ENCODE peak calls at places on chromosomes 3 and 15, in ten cellular contexts. One of them, this sample, is unnamed.

GRCh38 chr15:50241684-50242450 is 23.7 kb downstream of the HDC start:
- DNase-seq in CD8-positive, alpha-beta T cell: no peak
- DNase-seq in choroid plexus epithelial cell: peak
- DNase-seq in AG10803: peak
- DNase-seq in GM12865: no peak
- DNase-seq in nephron progenitor cell: no peak
- DNase-seq in upper lobe of left lung: no peak
- DNase-seq in fibroblast of villous mesenchyme: peak
- DNase-seq in neural progenitor cell: no peak
- DNase-seq in lung: no peak
- DNase-seq in this sample: no peak

GRCh38 chr3:113626513-113627371 is 69.7 kb downstream of the USF3 start:
- DNase-seq in CD8-positive, alpha-beta T cell: no peak
- DNase-seq in choroid plexus epithelial cell: peak
- DNase-seq in AG10803: peak
- DNase-seq in GM12865: peak
- DNase-seq in nephron progenitor cell: peak
- DNase-seq in upper lobe of left lung: no peak
- DNase-seq in fibroblast of villous mesenchyme: peak
- DNase-seq in neural progenitor cell: peak
- DNase-seq in lung: peak
- DNase-seq in this sample: peak

GRCh38 chr15:42385206-42385979 is 26.1 kb downstream of the CAPN3 start:
- DNase-seq in CD8-positive, alpha-beta T cell: no peak
- DNase-seq in choroid plexus epithelial cell: peak
- DNase-seq in AG10803: peak
- DNase-seq in GM12865: peak
- DNase-seq in nephron progenitor cell: peak
- DNase-seq in upper lobe of left lung: no peak
- DNase-seq in fibroblast of villous mesenchyme: peak
- DNase-seq in neural progenitor cell: peak
- DNase-seq in lung: no peak
- DNase-seq in this sample: peak

GRCh38 chr3:16302082-16302631 is 37.1 kb downstream of the OXNAD1 start:
- DNase-seq in CD8-positive, alpha-beta T cell: no peak
- DNase-seq in choroid plexus epithelial cell: no peak
- DNase-seq in AG10803: no peak
- DNase-seq in GM12865: no peak
- DNase-seq in nephron progenitor cell: no peak
- DNase-seq in upper lobe of left lung: no peak
- DNase-seq in fibroblast of villous mesenchyme: no peak
- DNase-seq in neural progenitor cell: peak
- DNase-seq in lung: no peak
- DNase-seq in this sample: no peak

GRCh38 chr3:66253790-66254620 is 33.2 kb downstream of the SLC25A26 start:
- DNase-seq in CD8-positive, alpha-beta T cell: no peak
- DNase-seq in choroid plexus epithelial cell: peak
- DNase-seq in AG10803: peak
- DNase-seq in GM12865: peak
- DNase-seq in nephron progenitor cell: no peak
- DNase-seq in upper lobe of left lung: no peak
- DNase-seq in fibroblast of villous mesenchyme: peak
- DNase-seq in neural progenitor cell: peak
- DNase-seq in lung: no peak
- DNase-seq in this sample: no peak

GRCh38 chr3:123383101-123384053 is 65.5 kb downstream of the ADCY5 start:
- DNase-seq in CD8-positive, alpha-beta T cell: no peak
- DNase-seq in choroid plexus epithelial cell: no peak
- DNase-seq in AG10803: peak
- DNase-seq in GM12865: no peak
- DNase-seq in nephron progenitor cell: peak
- DNase-seq in upper lobe of left lung: no peak
- DNase-seq in fibroblast of villous mesenchyme: no peak
- DNase-seq in neural progenitor cell: peak
- DNase-seq in lung: no peak
- DNase-seq in this sample: no peak

GRCh38 chr15:23877502-23878412 is 190.7 kb upstream of the NDN start:
- DNase-seq in CD8-positive, alpha-beta T cell: no peak
- DNase-seq in choroid plexus epithelial cell: no peak
- DNase-seq in AG10803: peak
- DNase-seq in GM12865: peak
- DNase-seq in nephron progenitor cell: peak
- DNase-seq in upper lobe of left lung: peak
- DNase-seq in fibroblast of villous mesenchyme: no peak
- DNase-seq in neural progenitor cell: peak
- DNase-seq in lung: peak
- DNase-seq in this sample: peak

GRCh38 chr3:170690133-170690981 is 104.5 kb upstream of the SLC7A14 start:
- DNase-seq in CD8-positive, alpha-beta T cell: peak
- DNase-seq in choroid plexus epithelial cell: peak
- DNase-seq in AG10803: peak
- DNase-seq in GM12865: peak
- DNase-seq in nephron progenitor cell: peak
- DNase-seq in upper lobe of left lung: peak
- DNase-seq in fibroblast of villous mesenchyme: peak
- DNase-seq in neural progenitor cell: peak
- DNase-seq in lung: peak
- DNase-seq in this sample: peak

GRCh38 chr3:116299646-116300081 is 145.6 kb downstream of the LSAMP start:
- DNase-seq in CD8-positive, alpha-beta T cell: no peak
- DNase-seq in choroid plexus epithelial cell: peak
- DNase-seq in AG10803: no peak
- DNase-seq in GM12865: peak
- DNase-seq in nephron progenitor cell: no peak
- DNase-seq in upper lobe of left lung: no peak
- DNase-seq in fibroblast of villous mesenchyme: no peak
- DNase-seq in neural progenitor cell: no peak
- DNase-seq in lung: no peak
- DNase-seq in this sample: no peak

GRCh38 chr3:142239421-142239820 is 14.0 kb upstream of the GK5 start:
- DNase-seq in CD8-positive, alpha-beta T cell: no peak
- DNase-seq in choroid plexus epithelial cell: peak
- DNase-seq in AG10803: peak
- DNase-seq in GM12865: no peak
- DNase-seq in nephron progenitor cell: no peak
- DNase-seq in upper lobe of left lung: no peak
- DNase-seq in fibroblast of villous mesenchyme: peak
- DNase-seq in neural progenitor cell: peak
- DNase-seq in lung: no peak
- DNase-seq in this sample: no peak

GRCh38 chr3:172057059-172057458 is 17.7 kb downstream of the FNDC3B start:
- DNase-seq in CD8-positive, alpha-beta T cell: no peak
- DNase-seq in choroid plexus epithelial cell: no peak
- DNase-seq in AG10803: no peak
- DNase-seq in GM12865: no peak
- DNase-seq in nephron progenitor cell: no peak
- DNase-seq in upper lobe of left lung: no peak
- DNase-seq in fibroblast of villous mesenchyme: peak
- DNase-seq in neural progenitor cell: peak
- DNase-seq in lung: no peak
- DNase-seq in this sample: no peak

GRCh38 chr3:36380171-36381031 is at the start of gene STAC:
- DNase-seq in CD8-positive, alpha-beta T cell: no peak
- DNase-seq in choroid plexus epithelial cell: no peak
- DNase-seq in AG10803: peak
- DNase-seq in GM12865: no peak
- DNase-seq in nephron progenitor cell: peak
- DNase-seq in upper lobe of left lung: peak
- DNase-seq in fibroblast of villous mesenchyme: no peak
- DNase-seq in neural progenitor cell: peak
- DNase-seq in lung: peak
- DNase-seq in this sample: peak

GRCh38 chr15:31217067-31217466 is 109.6 kb upstream of the KLF13 start:
- DNase-seq in CD8-positive, alpha-beta T cell: no peak
- DNase-seq in choroid plexus epithelial cell: no peak
- DNase-seq in AG10803: no peak
- DNase-seq in GM12865: no peak
- DNase-seq in nephron progenitor cell: no peak
- DNase-seq in upper lobe of left lung: no peak
- DNase-seq in fibroblast of villous mesenchyme: no peak
- DNase-seq in neural progenitor cell: no peak
- DNase-seq in lung: no peak
- DNase-seq in this sample: no peak

GRCh38 chr15:31214864-31215489 is 111.7 kb upstream of the KLF13 start:
- DNase-seq in CD8-positive, alpha-beta T cell: no peak
- DNase-seq in choroid plexus epithelial cell: peak
- DNase-seq in AG10803: peak
- DNase-seq in GM12865: no peak
- DNase-seq in nephron progenitor cell: no peak
- DNase-seq in upper lobe of left lung: peak
- DNase-seq in fibroblast of villous mesenchyme: peak
- DNase-seq in neural progenitor cell: no peak
- DNase-seq in lung: peak
- DNase-seq in this sample: no peak

GRCh38 chr15:31214158-31214863 is 112.3 kb upstream of the KLF13 start:
- DNase-seq in CD8-positive, alpha-beta T cell: no peak
- DNase-seq in choroid plexus epithelial cell: no peak
- DNase-seq in AG10803: no peak
- DNase-seq in GM12865: no peak
- DNase-seq in nephron progenitor cell: no peak
- DNase-seq in upper lobe of left lung: no peak
- DNase-seq in fibroblast of villous mesenchyme: no peak
- DNase-seq in neural progenitor cell: no peak
- DNase-seq in lung: no peak
- DNase-seq in this sample: no peak

GRCh38 chr15:31216210-31216911 is 110.3 kb upstream of the KLF13 start:
- DNase-seq in CD8-positive, alpha-beta T cell: peak
- DNase-seq in choroid plexus epithelial cell: peak
- DNase-seq in AG10803: peak
- DNase-seq in GM12865: peak
- DNase-seq in nephron progenitor cell: peak
- DNase-seq in upper lobe of left lung: peak
- DNase-seq in fibroblast of villous mesenchyme: peak
- DNase-seq in neural progenitor cell: peak
- DNase-seq in lung: peak
- DNase-seq in this sample: peak

GRCh38 chr15:31215490-31216209 is 111.0 kb upstream of the KLF13 start:
- DNase-seq in CD8-positive, alpha-beta T cell: peak
- DNase-seq in choroid plexus epithelial cell: peak
- DNase-seq in AG10803: peak
- DNase-seq in GM12865: peak
- DNase-seq in nephron progenitor cell: peak
- DNase-seq in upper lobe of left lung: peak
- DNase-seq in fibroblast of villous mesenchyme: peak
- DNase-seq in neural progenitor cell: peak
- DNase-seq in lung: peak
- DNase-seq in this sample: peak
- TF ChIP-seq CTCF in CD8-positive, alpha-beta T cell: peak
- TF ChIP-seq CTCF in choroid plexus epithelial cell: peak
- TF ChIP-seq CTCF in AG10803: peak
- TF ChIP-seq CTCF in GM12865: peak
- TF ChIP-seq CTCF in nephron progenitor cell: peak
- TF ChIP-seq CTCF in upper lobe of left lung: peak
- TF ChIP-seq CTCF in fibroblast of villous mesenchyme: peak
- TF ChIP-seq CTCF in neural progenitor cell: peak
- TF ChIP-seq CTCF in lung: peak
- TF ChIP-seq CTCF in this sample: peak

GRCh38 chr3:117526485-117527079 is 817.0 kb downstream of the TUSC7 start:
- DNase-seq in CD8-positive, alpha-beta T cell: no peak
- DNase-seq in choroid plexus epithelial cell: peak
- DNase-seq in AG10803: peak
- DNase-seq in GM12865: peak
- DNase-seq in nephron progenitor cell: no peak
- DNase-seq in upper lobe of left lung: no peak
- DNase-seq in fibroblast of villous mesenchyme: peak
- DNase-seq in neural progenitor cell: peak
- DNase-seq in lung: peak
- DNase-seq in this sample: peak
- TF ChIP-seq CTCF in CD8-positive, alpha-beta T cell: no peak
- TF ChIP-seq CTCF in choroid plexus epithelial cell: peak
- TF ChIP-seq CTCF in AG10803: peak
- TF ChIP-seq CTCF in GM12865: peak
- TF ChIP-seq CTCF in nephron progenitor cell: peak
- TF ChIP-seq CTCF in upper lobe of left lung: peak
- TF ChIP-seq CTCF in fibroblast of villous mesenchyme: peak
- TF ChIP-seq CTCF in neural progenitor cell: peak
- TF ChIP-seq CTCF in lung: peak
- TF ChIP-seq CTCF in this sample: peak

GRCh38 chr3:162489853-162490252 is 993.2 kb downstream of the OTOL1 start:
- DNase-seq in CD8-positive, alpha-beta T cell: no peak
- DNase-seq in choroid plexus epithelial cell: no peak
- DNase-seq in AG10803: peak
- DNase-seq in GM12865: no peak
- DNase-seq in nephron progenitor cell: no peak
- DNase-seq in upper lobe of left lung: no peak
- DNase-seq in fibroblast of villous mesenchyme: peak
- DNase-seq in neural progenitor cell: peak
- DNase-seq in lung: no peak
- DNase-seq in this sample: no peak
- TF ChIP-seq CTCF in CD8-positive, alpha-beta T cell: no peak
- TF ChIP-seq CTCF in choroid plexus epithelial cell: no peak
- TF ChIP-seq CTCF in AG10803: peak
- TF ChIP-seq CTCF in GM12865: no peak
- TF ChIP-seq CTCF in nephron progenitor cell: no peak
- TF ChIP-seq CTCF in upper lobe of left lung: no peak
- TF ChIP-seq CTCF in fibroblast of villous mesenchyme: peak
- TF ChIP-seq CTCF in neural progenitor cell: peak
- TF ChIP-seq CTCF in lung: no peak
- TF ChIP-seq CTCF in this sample: no peak

DNA sequence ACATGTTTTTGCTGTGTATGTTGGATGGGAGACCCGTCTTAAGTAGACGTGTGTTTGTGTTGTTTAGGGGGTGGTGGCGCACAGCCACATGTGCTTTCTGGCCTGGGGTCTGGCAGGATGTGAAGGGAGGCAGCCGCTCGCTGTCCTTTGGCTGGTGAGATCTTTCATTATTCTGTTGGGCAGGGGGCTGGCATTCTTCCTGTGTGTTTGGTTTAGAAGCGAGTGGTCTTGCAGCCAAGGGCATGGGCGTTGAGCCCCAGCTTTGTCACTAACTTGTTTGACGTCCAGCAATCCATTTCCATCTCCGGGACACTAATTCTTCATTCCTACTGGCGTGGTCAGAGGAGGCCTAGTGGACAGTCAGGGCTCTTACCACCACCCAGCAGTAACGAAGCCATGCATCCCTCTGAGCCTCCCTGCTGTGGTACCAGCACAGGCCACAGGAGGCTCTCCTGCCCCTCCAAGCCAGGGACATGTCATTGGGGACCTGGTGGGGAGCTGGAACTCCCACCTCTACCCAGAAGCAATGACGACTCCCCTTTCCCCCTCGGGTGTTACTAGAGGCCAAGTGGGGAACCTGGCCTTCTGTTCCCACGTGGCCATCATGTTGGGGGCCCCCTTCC is 10.7 kb downstream of the THSD4 start:
- DNase-seq in CD8-positive, alpha-beta T cell: no peak
- DNase-seq in choroid plexus epithelial cell: peak
- DNase-seq in AG10803: no peak
- DNase-seq in GM12865: peak
- DNase-seq in nephron progenitor cell: no peak
- DNase-seq in upper lobe of left lung: no peak
- DNase-seq in fibroblast of villous mesenchyme: no peak
- DNase-seq in neural progenitor cell: peak
- DNase-seq in lung: no peak
- DNase-seq in this sample: peak
- TF ChIP-seq CTCF in CD8-positive, alpha-beta T cell: no peak
- TF ChIP-seq CTCF in choroid plexus epithelial cell: peak
- TF ChIP-seq CTCF in AG10803: no peak
- TF ChIP-seq CTCF in GM12865: peak
- TF ChIP-seq CTCF in nephron progenitor cell: peak
- TF ChIP-seq CTCF in upper lobe of left lung: no peak
- TF ChIP-seq CTCF in fibroblast of villous mesenchyme: peak
- TF ChIP-seq CTCF in neural progenitor cell: peak
- TF ChIP-seq CTCF in lung: no peak
- TF ChIP-seq CTCF in this sample: peak

This sample was measured in glutamatergic neuron.